ENCODE peak calls at places on chromosomes 1 and 21, in seven cellular contexts. X is SK-N-SH, F is GM12891, P is GM12878, N is HepG2, Q is H1, I is K562. S is an unnamed sample.

GRCh38 chr1:174262747-174263241 is 103.5 kb downstream of the RABGAP1L start:
- DNase-seq in N (peak), X (peak), Q (no peak), I (peak), F (no peak), P (peak), S (no peak)

GRCh38 chr21:36734367-36735200 is 35.7 kb downstream of the SIM2 start:
- DNase-seq in N (no peak), Q (no peak), F (no peak), P (no peak), I (no peak), X (no peak), S (no peak)

GRCh38 chr1:218163371-218163770 is 121.7 kb upstream of the RRP15 start:
- DNase-seq in Q (no peak), X (no peak), N (no peak), P (no peak), I (no peak), F (no peak), S (no peak)

GRCh38 chr1:195458365-195458764 is 1149.9 kb downstream of the KCNT2 start:
- DNase-seq in F (no peak), X (peak), N (no peak), I (no peak), Q (no peak), P (no peak), S (no peak)

GRCh38 chr1:61752921-61753389 is 10.7 kb downstream of the PATJ start:
- DNase-seq in X (no peak), I (no peak), F (no peak), Q (no peak), P (no peak), N (peak), S (no peak)

GRCh38 chr1:34753163-34753562 is 1.7 kb upstream of the GJB5 start:
- DNase-seq in P (no peak), N (no peak), F (no peak), I (no peak), Q (no peak), X (no peak), S (no peak)

GRCh38 chr21:27108228-27108627 is 141.3 kb upstream of the ADAMTS5 start:
- DNase-seq in Q (no peak), N (no peak), I (no peak), F (no peak), P (no peak), X (peak), S (no peak)

GRCh38 chr1:31221072-31221471 is 18.6 kb downstream of the NKAIN1 start:
- DNase-seq in Q (no peak), P (peak), F (no peak), I (no peak), X (no peak), N (no peak), S (no peak)

GRCh38 chr1:231515748-231516147 is 12.7 kb upstream of the TSNAX start:
- DNase-seq in Q (no peak), N (no peak), I (no peak), X (no peak), F (no peak), P (peak), S (no peak)

GRCh38 chr1:204821924-204822323 is 48.7 kb upstream of the NFASC start:
- DNase-seq in N (no peak), P (no peak), Q (no peak), X (no peak), I (no peak), F (no peak), S (no peak)

GRCh38 chr1:64343105-64343960 is 126.6 kb upstream of the CACHD1 start:
- DNase-seq in N (no peak), I (no peak), X (peak), F (no peak), Q (no peak), P (no peak), S (no peak)

GRCh38 chr1:57986432-57986831 is 560.1 kb downstream of the OMA1 start:
- DNase-seq in I (no peak), Q (no peak), N (no peak), X (no peak), F (peak), P (no peak), S (no peak)

GRCh38 chr1:39901486-39902120 is at the start of gene MYCL:
- DNase-seq in I (peak), X (peak), F (peak), P (no peak), N (peak), Q (peak), S (peak)

GRCh38 chr1:225882699-225883615 is 777 bp upstream of the TMEM63A start:
- DNase-seq in N (peak), I (peak), X (peak), F (peak), P (no peak), Q (no peak), S (peak)

GRCh38 chr1:157968503-157968902 is 24.9 kb upstream of the KIRREL1 start:
- DNase-seq in P (no peak), N (no peak), X (no peak), I (no peak), F (no peak), Q (no peak), S (no peak)

GRCh38 chr1:236261033-236261432 is 20.7 kb downstream of the ERO1B start:
- DNase-seq in N (no peak), F (no peak), Q (no peak), I (no peak), X (no peak), P (no peak), S (no peak)

GRCh38 chr21:42350271-42350885 is 416 bp downstream of the TFF2 start:
- DNase-seq in F (no peak), P (no peak), N (no peak), Q (no peak), I (no peak), X (no peak), S (no peak)

GRCh38 chr1:10823000-10823401 is 26.6 kb upstream of the CASZ1 start:
- DNase-seq in I (no peak), Q (no peak), P (no peak), F (no peak), X (no peak), N (no peak), S (no peak)

GRCh38 chr1:169576934-169577331 is 9.3 kb downstream of the F5 start:
- DNase-seq in P (no peak), N (no peak), X (no peak), F (no peak), I (no peak), Q (no peak), S (no peak)

GRCh38 chr1:161480381-161481035 is 24.7 kb upstream of the FCGR2A start:
- DNase-seq in N (no peak), I (no peak), Q (no peak), X (no peak), P (no peak), F (no peak), S (no peak)

GRCh38 chr1:109821831-109822745 is 58.4 kb upstream of the EPS8L3 start:
- DNase-seq in F (no peak), Q (no peak), X (no peak), I (peak), N (no peak), P (no peak), S (no peak)

GRCh38 chr1:186574951-186575747 is 105.1 kb downstream of the PTGS2 start:
- DNase-seq in P (no peak), I (no peak), Q (no peak), F (no peak), N (no peak), X (no peak), S (no peak)

GRCh38 chr1:102191723-102192122 is 195.0 kb upstream of the OLFM3 start:
- DNase-seq in P (peak), X (peak), F (no peak), N (peak), I (no peak), Q (no peak), S (no peak)

GRCh38 chr1:182450087-182450486 is at the start of gene RGSL1:
- DNase-seq in Q (no peak), P (no peak), I (no peak), F (no peak), N (no peak), X (no peak), S (no peak)

GRCh38 chr1:182442333-182442732 is 7.6 kb upstream of the RGSL1 start:
- DNase-seq in Q (no peak), X (no peak), N (no peak), P (no peak), F (no peak), I (no peak), S (no peak)

GRCh38 chr1:182447660-182448059 is 2.3 kb upstream of the RGSL1 start:
- DNase-seq in P (no peak), Q (no peak), X (no peak), F (no peak), I (no peak), N (no peak), S (no peak)

GRCh38 chr1:182444497-182444896 is 5.4 kb upstream of the RGSL1 start:
- DNase-seq in F (no peak), P (no peak), X (no peak), Q (no peak), N (no peak), I (no peak), S (no peak)

GRCh38 chr1:182446033-182446669 is 3.8 kb upstream of the RGSL1 start:
- DNase-seq in I (peak), P (peak), X (peak), F (no peak), Q (no peak), N (peak), S (no peak)
- TF ChIP-seq TAF1 in I (no peak), P (no peak), X (no peak), F (no peak), Q (no peak), N (no peak), S (no peak)

GRCh38 chr1:154809436-154810413 is 60.4 kb downstream of the KCNN3 start:
- DNase-seq in X (no peak), Q (no peak), F (no peak), I (no peak), N (no peak), P (no peak), S (no peak)
- TF ChIP-seq TAF1 in X (no peak), Q (no peak), F (no peak), I (no peak), N (no peak), P (no peak), S (no peak)

GRCh38 chr1:33331444-33332356 is 10.8 kb upstream of the A3GALT2 start:
- DNase-seq in N (no peak), Q (no peak), I (no peak), P (no peak), F (no peak), X (no peak), S (no peak)
- TF ChIP-seq TAF1 in N (no peak), Q (no peak), I (no peak), P (no peak), F (no peak), X (no peak), S (no peak)

DNA sequence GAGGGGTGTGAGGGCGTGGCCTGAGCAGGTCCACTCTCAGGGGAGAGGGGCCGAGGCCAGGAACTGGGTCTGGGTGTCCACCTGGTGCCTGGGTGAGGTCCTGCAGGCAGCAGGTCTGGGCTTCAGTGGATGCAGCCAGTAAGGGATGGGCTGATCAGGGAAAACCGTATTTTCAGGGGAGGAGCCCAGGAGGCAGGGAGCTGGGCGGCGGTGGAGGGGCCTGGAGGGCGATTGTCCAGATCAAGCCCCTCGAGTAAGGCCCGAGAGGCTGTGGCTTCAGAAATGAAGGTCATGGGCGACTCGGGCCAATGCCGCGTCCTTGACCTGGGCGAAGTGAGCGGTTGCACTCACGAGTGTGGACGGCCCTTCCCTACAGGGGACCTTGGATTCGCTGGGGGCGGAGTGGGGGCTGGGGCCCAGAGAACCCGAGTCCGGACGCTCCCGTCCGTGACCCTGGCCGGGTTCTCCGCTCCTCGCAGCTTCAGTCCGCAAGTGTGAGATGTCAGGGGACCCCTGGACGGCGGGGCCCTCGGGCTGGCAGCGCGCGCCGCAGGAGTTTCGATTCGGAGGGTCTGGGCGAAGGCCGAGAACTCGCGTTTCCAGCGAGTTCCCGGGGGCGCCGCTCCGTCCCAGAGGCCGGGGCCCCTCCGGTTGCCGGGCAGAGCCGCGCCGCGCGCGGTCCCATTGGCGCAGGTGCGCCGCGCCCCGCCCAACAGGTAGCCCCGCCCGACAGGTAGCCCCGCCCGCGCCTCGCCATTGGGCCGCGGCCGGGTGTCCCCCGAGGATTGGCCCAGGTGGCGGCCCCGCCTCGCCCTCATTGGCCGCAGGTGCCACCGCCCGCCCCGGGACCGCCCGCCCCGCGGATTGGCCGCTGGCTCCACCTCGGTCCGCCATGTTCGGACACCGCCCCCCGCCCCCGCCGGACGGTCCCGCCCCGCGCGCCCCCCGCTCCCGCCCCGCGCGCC is at the start of gene PRKCZ:
- DNase-seq in N (peak), X (peak), P (peak), Q (peak), F (peak), I (peak), S (peak)
- TF ChIP-seq TAF1 in N (peak), X (no peak), P (no peak), Q (peak), F (no peak), I (no peak), S (no peak)